ENCODE peak calls at places on chromosomes 7 and 10, in ten cellular contexts. H is fibroblast of villous mesenchyme; J is dermis microvascular lymphatic vessel endothelial cell; V is mesothelial cell of epicardium; D is colonic mucosa; S is ureter; P is stimulated activated CD4-positive, alpha-beta T cell treated with anti-CD3 and anti-CD28 coated beads, Interleukin-4, amount 100 ng/mL, for 4 hours; Z is NCI-H69; G is CD8-positive, alpha-beta memory T cell; R is activated CD4-positive, alpha-beta T cell treated with anti-CD3 and anti-CD28 coated beads for 48 hours. N is an unnamed sample.

GRCh38 chr10:114709966-114710365 is 51.9 kb upstream of the ABLIM1 start:
- DNase-seq in H (no peak), J (no peak), V (no peak), D (no peak), S (no peak), P (no peak), Z (no peak), G (no peak), R (no peak), N (no peak)

GRCh38 chr10:30818854-30819253 is 189.3 kb upstream of the LYZL2 start:
- DNase-seq in H (no peak), J (no peak), V (no peak), D (no peak), S (no peak), P (no peak), Z (no peak), G (no peak), R (no peak), N (no peak)

GRCh38 chr10:71358292-71358691 is 38.4 kb upstream of the CDH23 start:
- DNase-seq in H (no peak), J (peak; percentile 7), V (no peak), D (no peak), S (no peak), P (no peak), Z (no peak), G (no peak), R (no peak), N (no peak)

GRCh38 chr7:91263359-91264082 is 712 bp upstream of the FZD1 start:
- DNase-seq in H (peak; percentile 32), J (peak; percentile 33), V (no peak), D (peak; percentile 46), S (peak; percentile 45), P (no peak), Z (peak; percentile 72), G (no peak), R (no peak), N (no peak)

GRCh38 chr10:118930614-118931013 is 98.9 kb upstream of the NANOS1 start:
- DNase-seq in H (no peak), J (no peak), V (no peak), D (no peak), S (no peak), P (no peak), Z (no peak), G (no peak), R (no peak), N (no peak)

GRCh38 chr7:120394595-120394994 is 121.6 kb downstream of the KCND2 start:
- DNase-seq in H (no peak), J (no peak), V (no peak), D (no peak), S (no peak), P (no peak), Z (no peak), G (no peak), R (no peak), N (no peak)

GRCh38 chr10:112565434-112566053 is 118.5 kb downstream of the VTI1A start:
- DNase-seq in H (peak; percentile 77), J (peak; percentile 76), V (no peak), D (peak; percentile 61), S (no peak), P (no peak), Z (peak; percentile 64), G (peak; percentile 1), R (peak; percentile 17), N (no peak)

GRCh38 chr7:118041336-118041878 is 142.6 kb upstream of the LSM8 start:
- DNase-seq in H (no peak), J (no peak), V (peak; percentile 48), D (no peak), S (no peak), P (no peak), Z (peak; percentile 82), G (no peak), R (no peak), N (no peak)

GRCh38 chr10:14056545-14057332 is 274.0 kb downstream of the FRMD4A start:
- DNase-seq in H (peak; percentile 96), J (peak; percentile 25), V (no peak), D (no peak), S (no peak), P (no peak), Z (peak; percentile 54), G (no peak), R (no peak), N (no peak)

GRCh38 chr7:2713370-2713769 is 25.4 kb downstream of the AMZ1 start:
- DNase-seq in H (no peak), J (peak; percentile 43), V (no peak), D (no peak), S (no peak), P (no peak), Z (peak; percentile 15), G (no peak), R (no peak), N (no peak)

GRCh38 chr7:19413444-19413965 is 268.3 kb upstream of the FERD3L start:
- DNase-seq in H (no peak), J (no peak), V (no peak), D (no peak), S (no peak), P (no peak), Z (peak; percentile 90), G (no peak), R (no peak), N (no peak)

GRCh38 chr10:129896231-129897150 is 67.6 kb downstream of the EBF3 start:
- DNase-seq in H (no peak), J (no peak), V (no peak), D (no peak), S (no peak), P (no peak), Z (no peak), G (no peak), R (no peak), N (no peak)

GRCh38 chr7:36658603-36659516 is 65.4 kb downstream of the AOAH start:
- DNase-seq in H (peak; percentile 85), J (peak; percentile 93), V (no peak), D (no peak), S (no peak), P (no peak), Z (peak; percentile 93), G (no peak), R (no peak), N (no peak)

GRCh38 chr10:49605177-49605938 is 4.8 kb upstream of the SLC18A3 start:
- DNase-seq in H (no peak), J (no peak), V (peak; percentile 16), D (no peak), S (peak; percentile 32), P (no peak), Z (peak; percentile 30), G (no peak), R (no peak), N (peak; percentile 72)

GRCh38 chr10:77833225-77833624 is 93.3 kb downstream of the DLG5 start:
- DNase-seq in H (no peak), J (no peak), V (no peak), D (no peak), S (no peak), P (no peak), Z (no peak), G (no peak), R (no peak), N (no peak)

GRCh38 chr7:47601119-47601880 is 19.4 kb upstream of the TNS3 start:
- DNase-seq in H (peak; percentile 92), J (peak; percentile 77), V (no peak), D (no peak), S (no peak), P (no peak), Z (no peak), G (no peak), R (no peak), N (no peak)

GRCh38 chr10:48444861-48445841 is 138.7 kb downstream of the MAPK8 start:
- DNase-seq in H (no peak), J (no peak), V (no peak), D (no peak), S (peak; percentile 38), P (no peak), Z (peak; percentile 93), G (no peak), R (no peak), N (peak; percentile 90)

GRCh38 chr7:2452074-2452507 is 24.1 kb downstream of the GRIFIN start:
- DNase-seq in H (no peak), J (no peak), V (no peak), D (no peak), S (no peak), P (no peak), Z (no peak), G (no peak), R (peak; percentile 18), N (no peak)

GRCh38 chr10:29712108-29712507 is 77.3 kb upstream of the SVIL start:
- DNase-seq in H (peak; percentile 37), J (no peak), V (no peak), D (no peak), S (no peak), P (no peak), Z (peak; percentile 83), G (no peak), R (no peak), N (no peak)

GRCh38 chr7:55898287-55898686 is 11.0 kb downstream of the ZNF713 start:
- DNase-seq in H (no peak), J (peak; percentile 61), V (no peak), D (no peak), S (no peak), P (no peak), Z (no peak), G (no peak), R (no peak), N (no peak)

GRCh38 chr10:119416855-119417254 is 125.7 kb downstream of the RGS10 start:
- DNase-seq in H (peak; percentile 74), J (peak; percentile 69), V (peak; percentile 67), D (peak; percentile 58), S (peak; percentile 66), P (peak; percentile 63), Z (peak; percentile 74), G (peak; percentile 62), R (peak; percentile 82), N (no peak)